ENCODE peak calls at places on chromosomes 5 and 9, in five cellular contexts. P, V, J, I and R are unnamed samples.

GRCh38 chr9:83430681-83431080 is 107.5 kb downstream of the FRMD3 start:
- DNase-seq in P (no peak), V (no peak), J (no peak), I (no peak), R (no peak)

GRCh38 chr5:136891175-136891574 is 525.8 kb upstream of the TRPC7 start:
- DNase-seq in P (no peak), V (no peak), J (no peak), I (no peak), R (no peak)

GRCh38 chr9:104780796-104781395 is 17.0 kb downstream of the NIPSNAP3B start:
- DNase-seq in P (peak), V (peak), J (peak), I (no peak), R (no peak)

GRCh38 chr5:95900383-95900958 is 61.2 kb downstream of the ELL2 start:
- DNase-seq in P (peak), V (peak), J (peak), I (no peak), R (peak)

GRCh38 chr5:132641241-132641723 is 16.7 kb upstream of the IL13 start:
- DNase-seq in P (no peak), V (no peak), J (no peak), I (no peak), R (no peak)

GRCh38 chr5:96427823-96428222 is 5.2 kb downstream of the PCSK1 start:
- DNase-seq in P (peak), V (no peak), J (peak), I (no peak), R (no peak)

GRCh38 chr9:31519011-31519410 is 865.4 kb upstream of the ACO1 start:
- DNase-seq in P (no peak), V (no peak), J (no peak), I (peak), R (no peak)

GRCh38 chr5:150075806-150076205 is 10.5 kb downstream of the CSF1R start:
- DNase-seq in P (no peak), V (no peak), J (no peak), I (peak), R (no peak)

GRCh38 chr9:93994132-93994531 is 39.0 kb upstream of the BARX1 start:
- DNase-seq in P (no peak), V (no peak), J (no peak), I (no peak), R (no peak)

GRCh38 chr5:171311698-171312083 is 2.6 kb downstream of the TLX3 start:
- DNase-seq in P (no peak), V (no peak), J (no peak), I (no peak), R (no peak)

GRCh38 chr5:40223884-40224402 is 455.8 kb upstream of the PTGER4 start:
- DNase-seq in P (peak), V (peak), J (peak), I (no peak), R (peak)

GRCh38 chr5:170302729-170303501 is 5.3 kb upstream of the LCP2 start:
- DNase-seq in P (no peak), V (no peak), J (no peak), I (peak), R (no peak)

GRCh38 chr9:31146485-31147166 is 1237.8 kb upstream of the ACO1 start:
- DNase-seq in P (no peak), V (no peak), J (no peak), I (no peak), R (no peak)

GRCh38 chr9:979983-980382 is 3.5 kb downstream of the DMRT3 start:
- DNase-seq in P (no peak), V (no peak), J (no peak), I (no peak), R (no peak)

GRCh38 chr5:127684722-127685467 is 18.3 kb upstream of the CCDC192 start:
- DNase-seq in P (no peak), V (no peak), J (no peak), I (no peak), R (no peak)

GRCh38 chr5:80083115-80083890 is 48.2 kb downstream of the THBS4 start:
- DNase-seq in P (peak), V (peak), J (peak), I (no peak), R (peak)

GRCh38 chr9:117691367-117691766 is 12.8 kb upstream of the TLR4 start:
- DNase-seq in P (no peak), V (no peak), J (no peak), I (no peak), R (no peak)

GRCh38 chr5:167710444-167711025 is 580.9 kb upstream of the WWC1 start:
- DNase-seq in P (no peak), V (no peak), J (no peak), I (no peak), R (no peak)

GRCh38 chr5:150192462-150192861 is 2.6 kb downstream of the SLC6A7 start:
- DNase-seq in P (no peak), V (no peak), J (no peak), I (no peak), R (no peak)

GRCh38 chr5:157818368-157818767 is 40.6 kb downstream of the CLINT1 start:
- DNase-seq in P (no peak), V (no peak), J (no peak), I (no peak), R (no peak)

GRCh38 chr5:157820593-157821252 is 38.2 kb downstream of the CLINT1 start:
- DNase-seq in P (peak), V (peak), J (peak), I (no peak), R (no peak)

GRCh38 chr5:157817928-157818327 is 41.0 kb downstream of the CLINT1 start:
- DNase-seq in P (no peak), V (no peak), J (no peak), I (no peak), R (no peak)

GRCh38 chr5:157821405-157821804 is 37.5 kb downstream of the CLINT1 start:
- DNase-seq in P (no peak), V (no peak), J (no peak), I (no peak), R (no peak)

GRCh38 chr5:157819502-157820125 is 39.3 kb downstream of the CLINT1 start:
- DNase-seq in P (no peak), V (no peak), J (peak), I (no peak), R (no peak)
- H3K4me3 ChIP-seq in P (no peak), V (no peak), J (no peak), I (no peak), R (no peak)

DNA sequence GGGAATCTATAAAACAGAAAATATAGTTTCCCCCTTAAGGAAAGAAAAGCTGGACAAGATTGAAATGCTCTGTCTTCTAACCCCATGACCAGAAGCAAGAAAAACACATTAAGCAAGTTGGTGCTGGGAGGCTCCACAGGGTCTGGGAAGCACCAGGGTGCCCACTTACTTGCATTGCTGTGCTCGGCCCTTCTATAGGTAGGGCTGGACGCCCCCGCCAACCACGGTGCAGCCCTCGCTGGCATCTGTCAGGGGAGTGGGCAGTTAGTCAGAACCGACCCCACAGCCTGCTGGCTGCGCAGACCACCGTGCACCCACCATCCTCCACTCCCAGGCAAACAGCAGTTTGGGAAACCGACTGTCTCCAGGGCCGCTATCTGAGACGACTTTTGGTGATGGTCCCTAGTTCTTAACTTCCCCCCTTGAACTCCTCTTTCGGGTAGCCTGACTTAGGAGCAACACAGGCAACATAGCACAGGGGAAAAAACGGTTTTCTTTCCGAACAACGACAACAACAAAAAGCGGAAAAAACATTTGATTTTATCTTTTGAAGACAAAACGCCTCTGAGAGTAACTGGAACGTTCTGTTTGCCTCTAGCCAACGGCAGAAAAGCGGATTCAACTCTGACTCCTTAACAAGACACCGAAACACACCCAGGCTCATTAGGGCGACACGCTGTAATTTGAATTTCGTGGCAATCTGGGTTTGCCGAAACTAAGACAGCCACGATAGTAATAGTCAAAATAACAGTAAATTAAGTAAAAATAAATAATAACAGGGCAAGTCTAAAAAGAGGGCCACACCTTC is 3.9 kb downstream of the IRX2 start:
- DNase-seq in P (no peak), V (no peak), J (no peak), I (no peak), R (no peak)
- H3K4me3 ChIP-seq in P (no peak), V (peak), J (no peak), I (no peak), R (peak)

GRCh38 chr9:121269030-121269887 is 1.3 kb downstream of the GSN start:
- DNase-seq in P (peak), V (no peak), J (peak), I (no peak), R (no peak)
- H3K4me3 ChIP-seq in P (peak), V (peak), J (peak), I (peak), R (peak)

GRCh38 chr9:109776391-109776790 is 3.6 kb upstream of the PALM2AKAP2 start:
- DNase-seq in P (no peak), V (no peak), J (no peak), I (no peak), R (no peak)

GRCh38 chr9:109781086-109781485 is 1.1 kb downstream of the PALM2AKAP2 start:
- DNase-seq in P (peak), V (no peak), J (no peak), I (no peak), R (no peak)

GRCh38 chr9:109781541-109782197 is 1.7 kb downstream of the PALM2AKAP2 start:
- DNase-seq in P (peak), V (no peak), J (no peak), I (no peak), R (no peak)

GRCh38 chr9:109780453-109781033 is 545 bp downstream of the PALM2AKAP2 start:
- DNase-seq in P (peak), V (no peak), J (no peak), I (no peak), R (no peak)

GRCh38 chr9:109779711-109780452 is at the start of gene PALM2AKAP2:
- DNase-seq in P (peak), V (no peak), J (peak), I (no peak), R (no peak)
- H3K4me3 ChIP-seq in P (peak), V (peak), J (peak), I (peak), R (peak)

GRCh38 chr5:1794896-1795290 is 4.7 kb downstream of the MRPL36 start:
- DNase-seq in P (no peak), V (no peak), J (no peak), I (no peak), R (no peak)
- H3K4me3 ChIP-seq in P (no peak), V (no peak), J (no peak), I (no peak), R (no peak)

DNA sequence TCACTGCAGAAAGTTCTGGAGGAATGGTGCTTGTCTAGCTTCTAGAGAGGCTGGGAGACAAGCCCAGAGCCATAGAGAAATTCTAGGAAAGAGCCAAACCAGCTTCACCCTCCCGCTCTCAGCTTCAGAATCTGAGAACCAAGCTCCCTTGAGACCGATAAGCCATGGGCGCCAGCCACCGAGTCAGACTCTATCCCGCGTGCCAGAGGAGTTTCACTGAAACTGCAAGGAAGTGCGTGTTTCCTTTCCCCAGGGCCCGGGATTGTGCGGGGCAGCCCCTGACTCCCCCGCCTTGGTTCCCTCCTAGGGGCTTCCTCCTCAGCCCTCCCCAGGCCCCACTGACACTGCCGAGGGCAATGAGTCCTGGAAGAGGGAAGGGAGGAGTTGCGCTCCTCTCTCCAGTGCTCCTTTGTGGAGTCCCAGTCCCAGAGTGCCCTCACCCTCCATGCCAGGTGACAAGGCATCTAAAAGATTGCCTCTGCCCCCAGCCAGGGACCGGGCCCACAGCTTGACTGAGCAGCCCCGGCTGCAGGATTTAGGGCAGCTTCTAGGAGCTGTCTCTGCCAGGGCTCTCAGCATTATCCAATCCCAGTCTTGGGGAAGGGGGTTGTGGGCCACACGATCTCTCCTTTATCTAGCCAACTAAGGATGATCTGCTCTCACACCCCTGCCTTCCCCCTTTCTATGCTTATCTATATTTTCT is 18.4 kb upstream of the TCF7 start:
- DNase-seq in P (no peak), V (no peak), J (peak), I (no peak), R (no peak)
- H3K4me3 ChIP-seq in P (no peak), V (no peak), J (no peak), I (no peak), R (no peak)